ENCODE peak calls at places on chromosomes 12 and 14, in ten cellular contexts. P is heart right ventricle; D is NCI-H2107; A is cortex of kidney; U is activated CD4-positive, alpha-beta T cell treated with anti-CD3 and anti-CD28 coated beads, Interleukin-2, amount 50 U/mL, for 1 hour; B is AG09319; Q is psoas muscle; H is substantia nigra; F is activated naive CD8-positive, alpha-beta T cell treated with anti-CD3 and anti-CD28 coated beads, Interleukin-2, amount 50 U/mL, for 24 hours; R is SHP77 treated with DMSO at 0.1 percent for 48 hours. O is an unnamed sample.

GRCh38 chr14:44616204-44616603 is 109.1 kb upstream of the FSCB start:
- DNase-seq in U (no peak), R (no peak), A (no peak), H (no peak), D (no peak), B (no peak), Q (no peak), F (no peak), P (no peak), O (no peak)

GRCh38 chr12:127125607-127126259 is 1141.2 kb upstream of the TMEM132C start:
- DNase-seq in D (no peak), U (no peak), Q (no peak), A (no peak), R (no peak), B (peak), H (no peak), P (no peak), F (peak), O (no peak)

GRCh38 chr12:131799828-131800593 is 28.2 kb upstream of the MMP17 start:
- DNase-seq in R (no peak), B (no peak), A (no peak), P (no peak), H (no peak), U (no peak), D (no peak), F (no peak), Q (no peak), O (no peak)

GRCh38 chr12:114321524-114321923 is 84.4 kb downstream of the TBX5 start:
- DNase-seq in H (no peak), Q (no peak), P (no peak), B (no peak), R (no peak), F (no peak), A (no peak), D (no peak), U (no peak), O (no peak)

GRCh38 chr12:54358620-54358944 is 5.7 kb downstream of the GPR84 start:
- DNase-seq in H (no peak), Q (no peak), D (no peak), A (no peak), R (no peak), U (no peak), B (no peak), F (no peak), P (no peak), O (no peak)

GRCh38 chr12:23014749-23015148 is 389.8 kb downstream of the ETNK1 start:
- DNase-seq in R (no peak), F (no peak), H (no peak), D (no peak), A (no peak), Q (no peak), B (no peak), U (no peak), P (no peak), O (no peak)

GRCh38 chr12:80218925-80219714 is 119.8 kb downstream of the OTOGL start:
- DNase-seq in F (no peak), Q (no peak), D (no peak), B (no peak), R (no peak), U (no peak), H (no peak), A (no peak), P (peak), O (no peak)

GRCh38 chr12:104741072-104741471 is 217.0 kb downstream of the SLC41A2 start:
- DNase-seq in H (no peak), U (no peak), D (no peak), Q (no peak), P (no peak), R (no peak), B (no peak), F (no peak), A (no peak), O (no peak)

GRCh38 chr14:89493877-89494634 is 77.0 kb upstream of the FOXN3 start:
- DNase-seq in U (no peak), A (no peak), D (no peak), P (no peak), R (no peak), F (no peak), Q (no peak), B (no peak), H (no peak), O (no peak)

GRCh38 chr12:51846911-51847829 is 1.3 kb downstream of the FIGNL2 start:
- DNase-seq in F (peak), A (no peak), B (no peak), U (peak), R (no peak), H (no peak), Q (no peak), P (peak), D (no peak), O (peak)

GRCh38 chr14:38143170-38143569 is 64.5 kb upstream of the SSTR1 start:
- DNase-seq in P (no peak), U (no peak), A (no peak), B (no peak), D (no peak), H (no peak), R (no peak), Q (no peak), F (no peak), O (no peak)

GRCh38 chr12:109640961-109641360 is 67.4 kb downstream of the MVK start:
- DNase-seq in P (no peak), Q (no peak), A (no peak), B (no peak), H (no peak), D (no peak), U (no peak), F (no peak), R (no peak), O (no peak)